ENCODE peak calls at places on chromosomes 5 and 9, in five cellular contexts. O is stomach, Y is breast epithelium, Q is spleen, A is endothelial cell of umbilical vein. K is an unnamed sample.

GRCh38 chr9:134004131-134004873 is 12.2 kb upstream of the VAV2 start:
- DNase-seq in Y (no peak), Q (no peak), O (no peak), A (no peak), K (no peak)

GRCh38 chr9:100756217-100756616 is 178.3 kb downstream of the CAVIN4 start:
- DNase-seq in A (no peak), Y (no peak), Q (no peak), O (no peak), K (no peak)

GRCh38 chr9:126156898-126157297 is 169.7 kb upstream of the MVB12B start:
- DNase-seq in A (no peak), O (no peak), Y (no peak), Q (peak), K (no peak)

GRCh38 chr5:43592363-43592762 is 10.6 kb upstream of the NNT start:
- DNase-seq in Y (no peak), O (no peak), A (no peak), Q (no peak), K (no peak)

GRCh38 chr9:30075451-30076199 is 2308.8 kb upstream of the ACO1 start:
- DNase-seq in Q (no peak), Y (no peak), A (no peak), O (no peak), K (no peak)

GRCh38 chr9:134769084-134769455 is 111.5 kb upstream of the FCN2 start:
- DNase-seq in Y (no peak), O (no peak), Q (no peak), A (no peak), K (no peak)

GRCh38 chr5:1542011-1542410 is 18.3 kb upstream of the LPCAT1 start:
- DNase-seq in Q (no peak), O (no peak), A (no peak), Y (no peak), K (no peak)

GRCh38 chr5:82813951-82814350 is 263.2 kb downstream of the TMEM167A start:
- DNase-seq in Q (no peak), A (no peak), O (no peak), Y (no peak), K (no peak)

GRCh38 chr9:18857769-18858168 is 175.2 kb downstream of the SAXO1 start:
- DNase-seq in Q (no peak), O (no peak), Y (no peak), A (no peak), K (no peak)

GRCh38 chr5:37615184-37615583 is 224.7 kb downstream of the GDNF start:
- DNase-seq in Q (no peak), Y (no peak), O (no peak), A (peak), K (no peak)

GRCh38 chr5:59040007-59040803 is 457.3 kb downstream of the RAB3C start:
- DNase-seq in Q (no peak), O (no peak), A (peak), Y (no peak), K (no peak)

GRCh38 chr5:173602423-173602822 is 14.0 kb downstream of the BOD1 start:
- DNase-seq in Q (no peak), O (no peak), Y (no peak), A (no peak), K (peak)

GRCh38 chr9:88280816-88281382 is 107.3 kb upstream of the SPIN1 start:
- DNase-seq in Q (no peak), A (no peak), Y (no peak), O (no peak), K (no peak)

DNA sequence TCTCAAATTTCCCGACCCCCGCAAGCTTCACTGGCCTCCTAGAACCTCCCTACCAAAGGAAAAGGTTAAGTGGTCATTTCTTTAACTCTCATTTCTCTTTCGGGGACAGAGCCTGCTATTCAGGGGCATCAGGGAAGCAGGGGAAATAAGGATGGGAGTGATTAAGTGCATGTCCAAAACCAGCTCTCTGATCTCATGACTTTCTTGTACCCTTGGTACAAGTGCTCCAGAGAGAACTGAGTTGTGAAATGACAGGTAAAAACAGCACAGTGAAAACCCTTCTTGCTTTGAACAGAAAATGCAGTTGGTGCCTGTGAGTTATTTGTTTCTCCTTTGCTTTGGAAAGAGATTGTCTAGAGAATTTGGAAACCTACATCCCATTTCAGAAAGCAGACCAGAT is 161.5 kb upstream of the LHFPL2 start:
- DNase-seq in Y (no peak), Q (no peak), O (no peak), A (no peak), K (no peak)
- TF ChIP-seq POLR2AphosphoS5 in Y (no peak), Q (no peak), O (no peak), A (no peak), K (no peak)

GRCh38 chr5:110043025-110043424 is 353.3 kb downstream of the MAN2A1 start:
- DNase-seq in O (no peak), Y (no peak), A (no peak), Q (no peak), K (no peak)

GRCh38 chr5:110038297-110038997 is 348.7 kb downstream of the MAN2A1 start:
- DNase-seq in O (no peak), Y (no peak), Q (no peak), A (no peak), K (no peak)

GRCh38 chr5:110045153-110045552 is 355.4 kb downstream of the MAN2A1 start:
- DNase-seq in Q (no peak), Y (no peak), A (no peak), O (no peak), K (no peak)

DNA sequence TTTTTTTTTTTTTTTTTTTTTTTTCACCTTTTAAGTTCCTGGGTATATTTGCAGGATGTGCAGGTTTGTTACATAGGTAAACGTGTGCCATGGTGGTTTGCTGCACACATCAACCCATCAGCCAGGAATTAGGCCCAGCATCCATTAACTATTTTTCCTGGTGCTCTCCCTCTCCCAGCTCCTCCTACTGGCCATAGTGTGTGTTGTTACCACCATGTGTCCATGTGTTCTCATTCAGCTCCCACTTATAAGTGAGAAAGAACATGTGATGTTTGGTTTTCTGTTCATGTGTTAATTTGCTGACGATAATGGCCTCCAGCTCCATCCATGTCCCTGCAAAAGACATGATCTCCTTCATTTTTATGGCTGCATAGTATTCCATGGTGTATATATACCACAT is 350.5 kb downstream of the MAN2A1 start:
- DNase-seq in Q (no peak), Y (no peak), A (no peak), O (no peak), K (no peak)
- TF ChIP-seq CTCF in Q (no peak), Y (no peak), A (no peak), O (no peak), K (no peak)

GRCh38 chr5:73437126-73438047 is 11.2 kb downstream of the FOXD1 start:
- DNase-seq in Y (no peak), A (no peak), O (no peak), Q (no peak), K (peak)
- TF ChIP-seq POLR2AphosphoS5 in Y (no peak), A (no peak), O (no peak), Q (no peak), K (no peak)

DNA sequence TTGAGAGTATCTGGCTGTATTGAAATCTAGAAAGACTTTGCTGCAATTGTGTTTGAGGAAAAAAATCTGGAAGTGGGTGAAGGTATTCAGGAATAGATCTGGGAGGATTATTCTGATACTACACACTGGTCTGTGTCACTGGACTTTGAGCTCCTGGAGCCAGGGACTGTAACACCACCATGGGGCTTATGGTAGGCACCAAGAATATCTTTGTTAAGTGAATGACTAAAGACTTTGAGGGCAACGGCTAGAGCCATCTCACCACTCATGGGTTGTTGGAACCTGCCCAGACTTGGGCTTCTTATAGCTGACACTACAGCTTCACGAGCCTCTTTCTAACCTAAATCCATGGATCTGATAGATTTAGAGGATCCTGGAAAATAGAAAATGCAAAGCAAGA is 10.2 kb downstream of the NFX1 start:
- DNase-seq in Y (no peak), O (no peak), A (no peak), Q (no peak), K (no peak)
- TF ChIP-seq CTCF in Y (no peak), O (no peak), A (no peak), Q (no peak), K (no peak)

DNA sequence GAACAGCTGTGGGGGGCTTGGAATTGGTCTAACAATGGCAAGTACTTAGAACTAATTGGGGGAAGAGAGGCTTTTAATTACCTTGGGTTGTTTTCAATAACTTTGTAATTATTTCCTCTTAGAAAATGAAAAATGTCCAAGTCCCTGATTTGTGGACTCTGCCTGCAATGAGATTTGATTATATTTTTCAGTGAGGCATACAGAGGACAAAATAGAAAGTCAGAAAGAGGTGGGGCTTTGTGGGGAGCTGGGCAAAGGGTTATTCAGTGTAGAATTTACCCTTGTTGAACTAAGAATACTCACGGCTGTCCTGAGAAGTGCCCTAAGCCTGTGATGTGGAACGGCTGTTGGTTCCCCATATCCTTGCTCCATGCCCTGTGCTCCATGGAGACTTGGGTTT is 153.0 kb downstream of the ICE1 start:
- DNase-seq in A (no peak), Q (no peak), O (no peak), Y (no peak), K (no peak)
- TF ChIP-seq POLR2AphosphoS5 in A (no peak), Q (no peak), O (no peak), Y (no peak), K (no peak)

DNA sequence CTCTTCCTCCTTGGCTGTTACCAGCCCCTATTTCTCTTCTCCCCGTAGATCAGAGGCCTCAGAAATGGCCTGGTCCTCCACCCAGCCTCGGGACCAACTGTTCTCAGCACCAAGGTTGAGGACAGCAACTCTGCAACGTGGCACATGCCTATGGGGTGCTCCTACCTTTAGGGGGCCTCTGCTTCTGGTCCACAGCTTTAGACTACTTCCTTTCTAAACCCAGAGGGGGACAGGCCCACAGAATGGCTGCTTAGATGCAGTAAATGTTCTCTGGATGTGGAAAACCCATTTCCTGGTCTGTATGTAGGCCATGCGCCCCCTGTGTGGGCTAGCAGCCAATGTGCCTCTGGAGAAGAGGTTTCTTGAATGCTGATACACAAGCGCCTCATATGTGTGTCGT is 68.4 kb downstream of the NRG2 start:
- DNase-seq in O (no peak), Q (no peak), A (no peak), Y (no peak), K (no peak)
- TF ChIP-seq CTCF in O (no peak), Q (no peak), A (no peak), Y (no peak), K (no peak)

GRCh38 chr5:98770911-98771322 is 2.5 kb upstream of the RGMB start:
- DNase-seq in Y (no peak), A (no peak), Q (no peak), O (no peak), K (no peak)

GRCh38 chr5:98769006-98769255 is 4.5 kb upstream of the RGMB start:
- DNase-seq in A (no peak), O (peak), Y (peak), Q (peak), K (no peak)

GRCh38 chr5:98770158-98770910 is 3.1 kb upstream of the RGMB start:
- DNase-seq in Y (no peak), A (peak), Q (peak), O (peak), K (peak)

GRCh38 chr5:98768160-98769005 is 5.1 kb upstream of the RGMB start:
- DNase-seq in Q (peak), A (peak), Y (no peak), O (peak), K (peak)

DNA sequence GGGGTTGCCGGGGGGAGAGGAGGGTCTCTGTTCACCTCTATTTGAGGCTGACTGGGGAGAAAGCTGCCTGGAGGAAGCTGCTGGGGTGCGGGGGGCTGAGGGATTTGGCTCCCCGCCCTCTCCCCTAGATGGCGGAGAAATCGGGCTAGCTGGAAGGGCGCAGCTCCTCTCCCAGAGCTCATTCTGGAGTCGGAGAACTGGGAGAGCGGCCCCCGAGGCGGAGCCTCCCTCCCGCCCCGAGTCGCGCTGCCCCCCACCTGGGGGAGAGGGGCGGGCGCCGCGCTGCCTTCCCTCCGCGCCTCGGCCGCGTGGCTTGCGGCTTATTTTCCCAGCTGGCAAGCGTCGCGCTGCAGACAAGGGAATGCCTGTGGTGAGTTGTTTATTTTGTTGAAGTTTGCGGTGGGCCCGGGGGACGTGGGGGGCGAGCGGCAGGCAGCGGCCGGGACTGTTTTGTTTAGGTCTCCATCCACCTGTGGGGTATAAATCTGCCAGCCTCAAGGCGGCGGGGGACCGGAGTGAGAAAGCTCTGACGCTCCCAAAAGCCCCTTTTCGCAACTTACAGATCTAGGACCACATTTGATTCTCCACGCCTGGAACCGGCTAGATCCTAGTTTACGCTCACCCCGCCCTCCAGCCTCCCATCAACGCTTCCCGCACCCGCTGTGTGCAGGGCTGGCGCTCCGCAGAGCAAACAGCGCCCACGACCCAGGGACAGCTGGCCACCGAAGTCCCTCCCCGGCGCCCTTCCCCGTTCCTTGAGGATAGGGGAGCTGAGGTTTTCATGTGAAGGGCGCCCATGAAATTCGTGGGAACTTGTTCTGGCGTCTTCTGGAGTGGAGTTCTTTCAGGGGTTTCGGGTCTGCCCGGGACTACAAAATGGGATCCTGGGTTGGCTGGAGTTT is 4.0 kb upstream of the RGMB start:
- DNase-seq in O (peak), Y (no peak), A (peak), Q (peak), K (peak)
- TF ChIP-seq POLR2AphosphoS5 in O (no peak), Y (no peak), A (no peak), Q (no peak), K (no peak)

K was measured in upper lobe of left lung.